ENCODE peak calls at places on chromosomes 2 and 18, in nine cellular contexts. One of them, this sample, is unnamed.

GRCh38 chr2:96523659-96524481 is 12.7 kb upstream of the ARID5A start:
- DNase-seq in breast epithelium: no peak
- DNase-seq in brain microvascular endothelial cell: no peak
- DNase-seq in cardiac muscle cell: no peak
- DNase-seq in Peyer's patch: no peak
- DNase-seq in upper lobe of right lung: peak; percentile 48
- DNase-seq in CD8-positive, alpha-beta T cell: no peak
- DNase-seq in HepG2: no peak
- DNase-seq in heart left ventricle: no peak
- DNase-seq in this sample: no peak

GRCh38 chr2:200856806-200857205 is 7.7 kb downstream of the CLK1 start:
- DNase-seq in breast epithelium: no peak
- DNase-seq in brain microvascular endothelial cell: no peak
- DNase-seq in cardiac muscle cell: no peak
- DNase-seq in Peyer's patch: no peak
- DNase-seq in upper lobe of right lung: no peak
- DNase-seq in CD8-positive, alpha-beta T cell: no peak
- DNase-seq in HepG2: no peak
- DNase-seq in heart left ventricle: no peak
- DNase-seq in this sample: no peak

GRCh38 chr18:8031496-8031895 is 464.4 kb downstream of the PTPRM start:
- DNase-seq in breast epithelium: no peak
- DNase-seq in brain microvascular endothelial cell: no peak
- DNase-seq in cardiac muscle cell: no peak
- DNase-seq in Peyer's patch: no peak
- DNase-seq in upper lobe of right lung: no peak
- DNase-seq in CD8-positive, alpha-beta T cell: no peak
- DNase-seq in HepG2: no peak
- DNase-seq in heart left ventricle: no peak
- DNase-seq in this sample: no peak

GRCh38 chr18:58785870-58786269 is 78.8 kb upstream of the ZNF532 start:
- DNase-seq in breast epithelium: no peak
- DNase-seq in brain microvascular endothelial cell: no peak
- DNase-seq in cardiac muscle cell: no peak
- DNase-seq in Peyer's patch: no peak
- DNase-seq in upper lobe of right lung: no peak
- DNase-seq in CD8-positive, alpha-beta T cell: no peak
- DNase-seq in HepG2: no peak
- DNase-seq in heart left ventricle: no peak
- DNase-seq in this sample: no peak

GRCh38 chr2:111100765-111101162 is 19.9 kb upstream of the BCL2L11 start:
- DNase-seq in breast epithelium: no peak
- DNase-seq in brain microvascular endothelial cell: no peak
- DNase-seq in cardiac muscle cell: no peak
- DNase-seq in Peyer's patch: no peak
- DNase-seq in upper lobe of right lung: no peak
- DNase-seq in CD8-positive, alpha-beta T cell: no peak
- DNase-seq in HepG2: no peak
- DNase-seq in heart left ventricle: no peak
- DNase-seq in this sample: no peak

GRCh38 chr18:26121476-26121875 is 12.2 kb upstream of the PSMA8 start:
- DNase-seq in breast epithelium: no peak
- DNase-seq in brain microvascular endothelial cell: no peak
- DNase-seq in cardiac muscle cell: no peak
- DNase-seq in Peyer's patch: no peak
- DNase-seq in upper lobe of right lung: no peak
- DNase-seq in CD8-positive, alpha-beta T cell: no peak
- DNase-seq in HepG2: no peak
- DNase-seq in heart left ventricle: no peak
- DNase-seq in this sample: no peak

GRCh38 chr2:4246364-4247131 is 543.2 kb downstream of the DCDC2C start:
- DNase-seq in breast epithelium: no peak
- DNase-seq in brain microvascular endothelial cell: no peak
- DNase-seq in cardiac muscle cell: no peak
- DNase-seq in Peyer's patch: no peak
- DNase-seq in upper lobe of right lung: no peak
- DNase-seq in CD8-positive, alpha-beta T cell: no peak
- DNase-seq in HepG2: no peak
- DNase-seq in heart left ventricle: no peak
- DNase-seq in this sample: no peak

GRCh38 chr2:163556511-163556910 is 179.3 kb downstream of the FIGN start:
- DNase-seq in breast epithelium: no peak
- DNase-seq in brain microvascular endothelial cell: peak; percentile 47
- DNase-seq in cardiac muscle cell: no peak
- DNase-seq in Peyer's patch: no peak
- DNase-seq in upper lobe of right lung: no peak
- DNase-seq in CD8-positive, alpha-beta T cell: no peak
- DNase-seq in HepG2: no peak
- DNase-seq in heart left ventricle: no peak
- DNase-seq in this sample: no peak

GRCh38 chr2:4914551-4914950 is 777.6 kb upstream of the SOX11 start:
- DNase-seq in breast epithelium: no peak
- DNase-seq in brain microvascular endothelial cell: peak; percentile 86
- DNase-seq in cardiac muscle cell: no peak
- DNase-seq in Peyer's patch: no peak
- DNase-seq in upper lobe of right lung: no peak
- DNase-seq in CD8-positive, alpha-beta T cell: no peak
- DNase-seq in HepG2: no peak
- DNase-seq in heart left ventricle: no peak
- DNase-seq in this sample: no peak

GRCh38 chr2:69013123-69013836 is at the start of gene ANTXR1:
- DNase-seq in breast epithelium: no peak
- DNase-seq in brain microvascular endothelial cell: peak; percentile 64
- DNase-seq in cardiac muscle cell: peak; percentile 85
- DNase-seq in Peyer's patch: no peak
- DNase-seq in upper lobe of right lung: peak; percentile 70
- DNase-seq in CD8-positive, alpha-beta T cell: no peak
- DNase-seq in HepG2: peak; percentile 45
- DNase-seq in heart left ventricle: peak; percentile 40
- DNase-seq in this sample: peak; percentile 65
- TF ChIP-seq CTCF in breast epithelium: no peak
- TF ChIP-seq CTCF in brain microvascular endothelial cell: no peak
- TF ChIP-seq CTCF in cardiac muscle cell: no peak
- TF ChIP-seq CTCF in Peyer's patch: no peak
- TF ChIP-seq CTCF in upper lobe of right lung: no peak
- TF ChIP-seq CTCF in CD8-positive, alpha-beta T cell: no peak
- TF ChIP-seq CTCF in HepG2: peak; percentile 43
- TF ChIP-seq CTCF in heart left ventricle: peak; percentile 28
- TF ChIP-seq CTCF in this sample: no peak

GRCh38 chr2:191411472-191411871 is 166.3 kb downstream of the MYO1B start:
- DNase-seq in breast epithelium: no peak
- DNase-seq in brain microvascular endothelial cell: no peak
- DNase-seq in cardiac muscle cell: no peak
- DNase-seq in Peyer's patch: no peak
- DNase-seq in upper lobe of right lung: no peak
- DNase-seq in CD8-positive, alpha-beta T cell: no peak
- DNase-seq in HepG2: no peak
- DNase-seq in heart left ventricle: no peak
- DNase-seq in this sample: no peak
- H3K36me3 ChIP-seq in breast epithelium: no peaks in the 10 kb centered on the region
- H3K36me3 ChIP-seq in brain microvascular endothelial cell: peaks cover 60% of the 10 kb centered on the region
- H3K36me3 ChIP-seq in cardiac muscle cell: peaks cover 41% of the 10 kb centered on the region
- H3K36me3 ChIP-seq in Peyer's patch: no peaks in the 10 kb centered on the region
- H3K36me3 ChIP-seq in upper lobe of right lung: peaks cover 82% of the 10 kb centered on the region
- H3K36me3 ChIP-seq in CD8-positive, alpha-beta T cell: no peaks in the 10 kb centered on the region
- H3K36me3 ChIP-seq in HepG2: peaks cover 34% of the 10 kb centered on the region
- H3K36me3 ChIP-seq in heart left ventricle: no peaks in the 10 kb centered on the region
- H3K36me3 ChIP-seq in this sample: peaks cover 12% of the 10 kb centered on the region

DNA sequence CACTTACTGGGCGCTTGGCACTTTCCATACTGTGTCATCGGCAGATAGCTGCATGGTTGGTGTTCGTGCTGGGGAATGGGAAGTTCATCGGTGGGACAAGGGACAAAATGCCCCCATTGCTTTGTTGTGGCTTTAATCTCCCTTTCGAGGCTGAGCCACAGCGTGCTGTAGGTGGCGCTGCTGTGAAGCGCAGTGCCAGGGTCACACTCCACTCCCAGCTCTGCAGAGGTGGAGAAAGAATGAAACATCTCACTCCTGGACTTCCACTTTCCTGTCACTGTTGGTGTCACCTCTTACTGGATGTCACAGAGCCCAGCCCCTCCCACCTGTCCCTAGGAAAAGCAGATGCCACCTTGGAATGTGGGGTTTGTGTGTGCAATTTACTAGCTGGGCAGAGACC is 8.7 kb downstream of the TYMS start:
- DNase-seq in breast epithelium: no peak
- DNase-seq in brain microvascular endothelial cell: no peak
- DNase-seq in cardiac muscle cell: peak; percentile 17
- DNase-seq in Peyer's patch: no peak
- DNase-seq in upper lobe of right lung: no peak
- DNase-seq in CD8-positive, alpha-beta T cell: no peak
- DNase-seq in HepG2: no peak
- DNase-seq in heart left ventricle: no peak
- DNase-seq in this sample: no peak
- TF ChIP-seq CTCF in breast epithelium: no peak
- TF ChIP-seq CTCF in brain microvascular endothelial cell: peak; percentile 52
- TF ChIP-seq CTCF in cardiac muscle cell: peak; percentile 22
- TF ChIP-seq CTCF in Peyer's patch: peak; percentile 4
- TF ChIP-seq CTCF in upper lobe of right lung: no peak
- TF ChIP-seq CTCF in CD8-positive, alpha-beta T cell: no peak
- TF ChIP-seq CTCF in HepG2: peak; percentile 63
- TF ChIP-seq CTCF in heart left ventricle: no peak
- TF ChIP-seq CTCF in this sample: no peak

GRCh38 chr2:230762317-230762896 is 49.8 kb downstream of the CAB39 start:
- DNase-seq in breast epithelium: no peak
- DNase-seq in brain microvascular endothelial cell: peak; percentile 43
- DNase-seq in cardiac muscle cell: peak; percentile 21
- DNase-seq in Peyer's patch: no peak
- DNase-seq in upper lobe of right lung: no peak
- DNase-seq in CD8-positive, alpha-beta T cell: peak; percentile 45
- DNase-seq in HepG2: peak; percentile 65
- DNase-seq in heart left ventricle: no peak
- DNase-seq in this sample: no peak
- H3K36me3 ChIP-seq in breast epithelium: no peaks in the 10 kb centered on the region
- H3K36me3 ChIP-seq in brain microvascular endothelial cell: peaks cover 5% of the 10 kb centered on the region
- H3K36me3 ChIP-seq in cardiac muscle cell: peaks cover 28% of the 10 kb centered on the region
- H3K36me3 ChIP-seq in Peyer's patch: no peaks in the 10 kb centered on the region
- H3K36me3 ChIP-seq in upper lobe of right lung: peaks cover 44% of the 10 kb centered on the region
- H3K36me3 ChIP-seq in CD8-positive, alpha-beta T cell: peaks cover 3% of the 10 kb centered on the region
- H3K36me3 ChIP-seq in HepG2: peaks cover 3% of the 10 kb centered on the region
- H3K36me3 ChIP-seq in heart left ventricle: no peaks in the 10 kb centered on the region
- H3K36me3 ChIP-seq in this sample: no peaks in the 10 kb centered on the region

DNA sequence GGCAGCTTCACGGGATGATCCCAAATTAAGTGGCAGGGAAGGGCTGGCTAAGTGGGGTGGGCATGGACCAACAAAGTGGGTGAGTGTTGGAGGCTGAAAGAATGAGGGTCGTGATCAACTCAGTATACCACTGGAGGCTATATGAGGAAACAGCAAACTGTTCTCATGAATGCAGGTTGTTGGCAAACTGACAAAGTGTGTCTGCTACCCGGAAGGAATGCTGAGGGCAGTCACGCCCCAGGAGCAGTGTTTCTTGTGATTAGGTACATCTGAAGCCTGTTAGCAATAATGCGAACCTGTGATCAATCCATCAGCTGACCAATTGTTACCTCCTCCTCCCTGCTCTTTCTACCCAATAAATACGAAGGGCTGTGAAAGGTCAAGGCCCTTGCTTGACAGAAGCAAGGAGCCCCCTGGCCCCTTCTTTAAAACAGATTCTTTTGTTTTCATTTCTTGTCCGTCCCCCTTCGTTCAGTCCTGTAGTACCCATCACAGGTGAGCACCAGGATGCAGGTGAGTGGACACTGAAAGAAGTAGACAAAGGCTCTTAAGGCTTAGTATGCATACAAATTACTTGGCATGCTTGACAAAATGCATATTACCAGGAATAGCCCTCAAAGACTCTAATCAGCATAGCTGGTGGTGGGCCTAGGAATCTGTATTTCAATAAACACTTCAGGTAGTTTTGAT is 67.9 kb downstream of the LOXHD1 start:
- DNase-seq in breast epithelium: no peak
- DNase-seq in brain microvascular endothelial cell: no peak
- DNase-seq in cardiac muscle cell: no peak
- DNase-seq in Peyer's patch: no peak
- DNase-seq in upper lobe of right lung: no peak
- DNase-seq in CD8-positive, alpha-beta T cell: no peak
- DNase-seq in HepG2: no peak
- DNase-seq in heart left ventricle: no peak
- DNase-seq in this sample: no peak
- TF ChIP-seq CTCF in breast epithelium: no peak
- TF ChIP-seq CTCF in brain microvascular endothelial cell: no peak
- TF ChIP-seq CTCF in cardiac muscle cell: no peak
- TF ChIP-seq CTCF in Peyer's patch: no peak
- TF ChIP-seq CTCF in upper lobe of right lung: no peak
- TF ChIP-seq CTCF in CD8-positive, alpha-beta T cell: no peak
- TF ChIP-seq CTCF in HepG2: no peak
- TF ChIP-seq CTCF in heart left ventricle: no peak
- TF ChIP-seq CTCF in this sample: no peak

GRCh38 chr2:134454931-134455330 is 201.1 kb downstream of the MGAT5 start:
- DNase-seq in breast epithelium: no peak
- DNase-seq in brain microvascular endothelial cell: no peak
- DNase-seq in cardiac muscle cell: no peak
- DNase-seq in Peyer's patch: peak; percentile 34
- DNase-seq in upper lobe of right lung: peak; percentile 17
- DNase-seq in CD8-positive, alpha-beta T cell: no peak
- DNase-seq in HepG2: no peak
- DNase-seq in heart left ventricle: peak; percentile 13
- DNase-seq in this sample: peak; percentile 26

GRCh38 chr2:134453973-134454372 is 200.1 kb downstream of the MGAT5 start:
- DNase-seq in breast epithelium: no peak
- DNase-seq in brain microvascular endothelial cell: no peak
- DNase-seq in cardiac muscle cell: no peak
- DNase-seq in Peyer's patch: no peak
- DNase-seq in upper lobe of right lung: peak; percentile 52
- DNase-seq in CD8-positive, alpha-beta T cell: no peak
- DNase-seq in HepG2: no peak
- DNase-seq in heart left ventricle: peak; percentile 11
- DNase-seq in this sample: no peak

GRCh38 chr2:134454426-134454825 is 200.6 kb downstream of the MGAT5 start:
- DNase-seq in breast epithelium: no peak
- DNase-seq in brain microvascular endothelial cell: no peak
- DNase-seq in cardiac muscle cell: no peak
- DNase-seq in Peyer's patch: peak; percentile 0
- DNase-seq in upper lobe of right lung: peak; percentile 9
- DNase-seq in CD8-positive, alpha-beta T cell: no peak
- DNase-seq in HepG2: no peak
- DNase-seq in heart left ventricle: no peak
- DNase-seq in this sample: peak; percentile 8

GRCh38 chr2:134452042-134452733 is 198.3 kb downstream of the MGAT5 start:
- DNase-seq in breast epithelium: no peak
- DNase-seq in brain microvascular endothelial cell: no peak
- DNase-seq in cardiac muscle cell: no peak
- DNase-seq in Peyer's patch: no peak
- DNase-seq in upper lobe of right lung: no peak
- DNase-seq in CD8-positive, alpha-beta T cell: no peak
- DNase-seq in HepG2: no peak
- DNase-seq in heart left ventricle: peak; percentile 7
- DNase-seq in this sample: no peak

GRCh38 chr2:134453476-134453875 is 199.6 kb downstream of the MGAT5 start:
- DNase-seq in breast epithelium: no peak
- DNase-seq in brain microvascular endothelial cell: no peak
- DNase-seq in cardiac muscle cell: no peak
- DNase-seq in Peyer's patch: no peak
- DNase-seq in upper lobe of right lung: peak; percentile 26
- DNase-seq in CD8-positive, alpha-beta T cell: no peak
- DNase-seq in HepG2: no peak
- DNase-seq in heart left ventricle: peak; percentile 2
- DNase-seq in this sample: no peak
- H3K36me3 ChIP-seq in breast epithelium: no peaks in the 10 kb centered on the region
- H3K36me3 ChIP-seq in brain microvascular endothelial cell: no peaks in the 10 kb centered on the region
- H3K36me3 ChIP-seq in cardiac muscle cell: peaks cover 16% of the 10 kb centered on the region
- H3K36me3 ChIP-seq in Peyer's patch: no peaks in the 10 kb centered on the region
- H3K36me3 ChIP-seq in upper lobe of right lung: no peaks in the 10 kb centered on the region
- H3K36me3 ChIP-seq in CD8-positive, alpha-beta T cell: peaks cover 5% of the 10 kb centered on the region
- H3K36me3 ChIP-seq in HepG2: peaks cover 24% of the 10 kb centered on the region
- H3K36me3 ChIP-seq in heart left ventricle: peaks cover 4% of the 10 kb centered on the region
- H3K36me3 ChIP-seq in this sample: no peaks in the 10 kb centered on the region